ENCODE peak calls at places on chromosomes 12 and 14, in ten cellular contexts. B is psoas muscle, O is left lung, R is fibroblast of villous mesenchyme, W is astrocyte of the spinal cord, E is astrocyte, N is BJ, D is A549, A is kidney, G is ovary. Z is an unnamed sample.

GRCh38 chr14:84708865-84709264 is 821.1 kb upstream of the FLRT2 start:
- DNase-seq in B (no peak), O (no peak), R (no peak), W (no peak), E (no peak), N (no peak), D (no peak), A (no peak), G (no peak), Z (no peak)

GRCh38 chr12:27142102-27142721 is 59.8 kb upstream of the C12orf71 start:
- DNase-seq in B (no peak), O (peak; percentile 59), R (peak; percentile 87), W (peak; percentile 77), E (peak; percentile 63), N (peak; percentile 32), D (peak; percentile 84), A (no peak), G (peak; percentile 42), Z (peak; percentile 90)

GRCh38 chr14:92903359-92903758 is 19.6 kb upstream of the CHGA start:
- DNase-seq in B (no peak), O (no peak), R (no peak), W (no peak), E (no peak), N (no peak), D (no peak), A (no peak), G (no peak), Z (no peak)

GRCh38 chr14:70887207-70888150 is 19.8 kb upstream of the PCNX1 start:
- DNase-seq in B (no peak), O (no peak), R (peak; percentile 86), W (peak; percentile 80), E (peak; percentile 80), N (no peak), D (no peak), A (no peak), G (no peak), Z (peak; percentile 78)

GRCh38 chr12:126747530-126748149 is 1519.3 kb upstream of the TMEM132C start:
- DNase-seq in B (peak; percentile 29), O (peak; percentile 41), R (peak; percentile 0), W (peak; percentile 27), E (peak; percentile 6), N (no peak), D (peak; percentile 40), A (no peak), G (no peak), Z (peak; percentile 11)

GRCh38 chr14:35051796-35052195 is 5.7 kb downstream of the FAM177A1 start:
- DNase-seq in B (no peak), O (no peak), R (peak; percentile 93), W (peak; percentile 74), E (peak; percentile 32), N (peak; percentile 30), D (peak; percentile 34), A (no peak), G (no peak), Z (no peak)

GRCh38 chr12:112820796-112821195 is 29.2 kb downstream of the RPH3A start:
- DNase-seq in B (no peak), O (no peak), R (no peak), W (no peak), E (no peak), N (no peak), D (no peak), A (no peak), G (no peak), Z (no peak)

GRCh38 chr12:9707864-9708808 is 24.8 kb downstream of the CLECL1 start:
- DNase-seq in B (peak; percentile 28), O (peak; percentile 57), R (peak; percentile 64), W (peak; percentile 65), E (peak; percentile 23), N (no peak), D (peak; percentile 68), A (peak; percentile 54), G (no peak), Z (peak; percentile 77)

GRCh38 chr14:92501891-92502351 is 11.7 kb upstream of the RIN3 start:
- DNase-seq in B (no peak), O (no peak), R (peak; percentile 60), W (peak; percentile 45), E (peak; percentile 85), N (peak; percentile 35), D (no peak), A (no peak), G (no peak), Z (peak; percentile 69)

GRCh38 chr12:132075026-132075713 is 68.9 kb downstream of the DDX51 start:
- DNase-seq in B (no peak), O (no peak), R (no peak), W (no peak), E (no peak), N (no peak), D (no peak), A (no peak), G (no peak), Z (peak; percentile 19)

GRCh38 chr14:61493239-61493638 is 171.9 kb downstream of the PRKCH start:
- DNase-seq in B (no peak), O (no peak), R (peak; percentile 73), W (peak; percentile 89), E (peak; percentile 96), N (no peak), D (peak; percentile 48), A (no peak), G (no peak), Z (peak; percentile 94)

GRCh38 chr14:99327050-99327449 is 55.1 kb upstream of the BCL11B start:
- DNase-seq in B (no peak), O (no peak), R (no peak), W (no peak), E (no peak), N (no peak), D (no peak), A (no peak), G (peak; percentile 1), Z (no peak)

GRCh38 chr12:54526800-54527630 is 22.4 kb upstream of the PDE1B start:
- DNase-seq in B (peak; percentile 22), O (no peak), R (peak; percentile 23), W (peak; percentile 3), E (no peak), N (no peak), D (peak; percentile 43), A (no peak), G (peak; percentile 53), Z (peak; percentile 65)
- TF ChIP-seq CTCF in B (peak; percentile 41), O (peak; percentile 33), R (peak; percentile 64), W (peak; percentile 59), E (peak; percentile 59), N (peak; percentile 49), D (peak; percentile 52), A (peak; percentile 38), G (no peak), Z (peak; percentile 41)

DNA sequence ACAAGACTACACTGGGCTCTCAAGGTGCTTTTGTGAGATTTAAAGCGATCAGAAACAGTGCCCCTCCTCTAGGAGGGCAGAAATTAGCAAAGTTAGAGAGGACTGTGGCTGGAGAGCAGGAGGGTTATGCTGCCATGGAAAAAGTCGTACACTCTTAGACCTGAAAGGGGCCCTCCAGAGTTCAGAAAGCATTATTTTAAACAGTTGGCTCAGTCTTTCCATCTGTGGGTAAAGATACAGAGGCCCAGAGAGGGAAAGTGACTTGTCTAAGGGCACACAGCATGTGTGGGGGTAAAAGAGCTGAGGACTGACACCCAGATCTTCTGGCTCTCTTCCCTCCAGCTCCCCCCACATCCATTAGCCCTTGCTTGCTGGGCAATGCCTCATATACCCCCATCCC is 47.1 kb downstream of the FOXN4 start:
- DNase-seq in B (no peak), O (no peak), R (no peak), W (no peak), E (no peak), N (no peak), D (no peak), A (no peak), G (no peak), Z (no peak)
- H3K4me3 ChIP-seq in B (no peak overlapping the region), O (no peak overlapping the region), R (no peak overlapping the region), W (no peak overlapping the region), E (no peak overlapping the region), N (no peak overlapping the region), D (no peak overlapping the region), A (no peak overlapping the region), G (no peak overlapping the region), Z (no peak overlapping the region)

GRCh38 chr12:37720846-37721245 is 595.7 kb upstream of the ALG10B start:
- DNase-seq in B (no peak), O (no peak), R (no peak), W (no peak), E (no peak), N (no peak), D (no peak), A (no peak), G (no peak), Z (no peak)
- TF ChIP-seq CTCF in B (no peak), O (no peak), R (no peak), W (no peak), E (no peak), N (no peak), D (no peak), A (no peak), G (no peak), Z (no peak)

GRCh38 chr14:75979071-75979571 is 2.7 kb downstream of the TGFB3 start:
- DNase-seq in B (no peak), O (no peak), R (peak; percentile 59), W (peak; percentile 47), E (no peak), N (no peak), D (peak; percentile 17), A (peak; percentile 69), G (peak; percentile 55), Z (no peak)

GRCh38 chr14:75980856-75981255 is 939 bp downstream of the TGFB3 start:
- DNase-seq in B (peak; percentile 44), O (no peak), R (peak; percentile 27), W (no peak), E (no peak), N (no peak), D (no peak), A (peak; percentile 69), G (peak; percentile 52), Z (peak; percentile 20)

GRCh38 chr14:75981426-75981825 is 369 bp downstream of the TGFB3 start:
- DNase-seq in B (no peak), O (no peak), R (no peak), W (no peak), E (no peak), N (no peak), D (no peak), A (no peak), G (peak; percentile 56), Z (no peak)

GRCh38 chr14:75978249-75978731 is 3.5 kb downstream of the TGFB3 start:
- DNase-seq in B (no peak), O (no peak), R (peak; percentile 31), W (no peak), E (no peak), N (no peak), D (no peak), A (peak; percentile 80), G (no peak), Z (peak; percentile 53)

DNA sequence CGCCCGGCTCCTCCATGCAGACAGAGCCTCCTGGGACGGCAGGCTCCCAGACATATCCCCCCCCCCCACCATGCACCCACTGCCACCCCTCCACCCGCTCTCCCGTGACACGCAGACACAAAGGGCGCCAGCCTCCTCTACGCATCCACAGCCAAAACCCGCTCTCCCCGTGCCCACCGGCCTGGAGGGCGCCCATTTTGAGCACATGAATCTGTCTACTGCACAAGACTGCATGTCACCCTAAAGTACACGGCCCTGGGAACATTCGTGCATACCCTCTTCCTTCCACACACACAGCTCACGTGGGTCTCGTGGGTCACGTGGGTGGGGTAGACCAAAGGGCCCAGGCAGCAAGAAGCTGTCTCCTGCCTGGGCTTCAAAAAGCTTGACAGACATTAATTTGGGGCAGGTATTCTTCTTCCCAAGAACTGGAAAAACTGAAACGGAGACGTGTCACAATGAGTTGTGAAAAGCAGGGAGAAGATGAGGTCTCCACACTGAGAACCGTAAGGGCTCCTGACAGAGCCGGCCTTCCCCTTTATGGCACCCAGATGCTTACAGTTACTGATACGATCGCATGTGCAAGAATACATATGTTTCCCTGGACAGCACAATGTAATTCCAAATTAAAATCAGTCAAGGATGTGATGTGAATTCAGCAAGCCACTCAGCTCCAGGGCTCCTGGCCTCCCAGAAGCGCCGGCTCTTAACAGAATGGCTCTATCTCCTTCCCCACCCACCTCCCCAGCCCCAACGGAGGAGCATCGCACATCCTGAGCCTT is 2.0 kb downstream of the TGFB3 start:
- DNase-seq in B (peak; percentile 52), O (peak; percentile 45), R (peak; percentile 34), W (no peak), E (no peak), N (no peak), D (no peak), A (peak; percentile 72), G (peak; percentile 53), Z (no peak)
- H3K4me3 ChIP-seq in B (peak overlapping the region; percentile 79), O (peak overlapping the region; percentile 52), R (peak overlapping the region; percentile 67), W (peak overlapping the region; percentile 55), E (peak overlapping the region; percentile 24), N (no peak overlapping the region), D (no peak overlapping the region), A (no peak overlapping the region), G (peak overlapping the region; percentile 86), Z (peak overlapping the region; percentile 67)

Z was measured in foreskin fibroblast.